ENCODE peak calls at places on chromosomes 2 and 18, in nine cellular contexts. One of them, this sample, is unnamed.

GRCh38 chr2:17476820-17477219 is 41.4 kb downstream of the RAD51AP2 start:
- DNase-seq in mesendoderm: no peak
- DNase-seq in effector CD4-positive, alpha-beta T cell: no peak
- DNase-seq in fibroblast of the conjunctiva: no peak
- DNase-seq in GM23338: no peak
- DNase-seq in Ammon's horn: peak
- DNase-seq in NCI-H510A treated with DMSO at 0.1 percent for 48 hours: no peak
- DNase-seq in GDM1: no peak
- DNase-seq in left lobe of liver: no peak
- DNase-seq in this sample: no peak

GRCh38 chr2:183359867-183360266 is 235.6 kb downstream of the NUP35 start:
- DNase-seq in mesendoderm: no peak
- DNase-seq in effector CD4-positive, alpha-beta T cell: no peak
- DNase-seq in fibroblast of the conjunctiva: peak
- DNase-seq in GM23338: no peak
- DNase-seq in Ammon's horn: peak
- DNase-seq in NCI-H510A treated with DMSO at 0.1 percent for 48 hours: no peak
- DNase-seq in GDM1: no peak
- DNase-seq in left lobe of liver: no peak
- DNase-seq in this sample: no peak

GRCh38 chr2:64201086-64201627 is 56.9 kb upstream of the PELI1 start:
- DNase-seq in mesendoderm: no peak
- DNase-seq in effector CD4-positive, alpha-beta T cell: no peak
- DNase-seq in fibroblast of the conjunctiva: no peak
- DNase-seq in GM23338: no peak
- DNase-seq in Ammon's horn: no peak
- DNase-seq in NCI-H510A treated with DMSO at 0.1 percent for 48 hours: no peak
- DNase-seq in GDM1: no peak
- DNase-seq in left lobe of liver: no peak
- DNase-seq in this sample: no peak

GRCh38 chr2:231680992-231681852 is 27.1 kb upstream of the PTMA start:
- DNase-seq in mesendoderm: peak
- DNase-seq in effector CD4-positive, alpha-beta T cell: no peak
- DNase-seq in fibroblast of the conjunctiva: peak
- DNase-seq in GM23338: peak
- DNase-seq in Ammon's horn: peak
- DNase-seq in NCI-H510A treated with DMSO at 0.1 percent for 48 hours: peak
- DNase-seq in GDM1: no peak
- DNase-seq in left lobe of liver: peak
- DNase-seq in this sample: peak

GRCh38 chr2:155980941-155981561 is 351.5 kb downstream of the NR4A2 start:
- DNase-seq in mesendoderm: no peak
- DNase-seq in effector CD4-positive, alpha-beta T cell: no peak
- DNase-seq in fibroblast of the conjunctiva: no peak
- DNase-seq in GM23338: no peak
- DNase-seq in Ammon's horn: no peak
- DNase-seq in NCI-H510A treated with DMSO at 0.1 percent for 48 hours: no peak
- DNase-seq in GDM1: peak
- DNase-seq in left lobe of liver: no peak
- DNase-seq in this sample: no peak

GRCh38 chr18:12750076-12750707 is 47.4 kb downstream of the PSMG2 start:
- DNase-seq in mesendoderm: peak
- DNase-seq in effector CD4-positive, alpha-beta T cell: no peak
- DNase-seq in fibroblast of the conjunctiva: no peak
- DNase-seq in GM23338: no peak
- DNase-seq in Ammon's horn: no peak
- DNase-seq in NCI-H510A treated with DMSO at 0.1 percent for 48 hours: no peak
- DNase-seq in GDM1: no peak
- DNase-seq in left lobe of liver: no peak
- DNase-seq in this sample: no peak

GRCh38 chr18:14975431-14975830 is 227.5 kb downstream of the ANKRD30B start:
- DNase-seq in mesendoderm: no peak
- DNase-seq in effector CD4-positive, alpha-beta T cell: no peak
- DNase-seq in fibroblast of the conjunctiva: no peak
- DNase-seq in GM23338: no peak
- DNase-seq in Ammon's horn: no peak
- DNase-seq in NCI-H510A treated with DMSO at 0.1 percent for 48 hours: no peak
- DNase-seq in GDM1: no peak
- DNase-seq in left lobe of liver: no peak
- DNase-seq in this sample: no peak

GRCh38 chr2:63424329-63425078 is 163.8 kb downstream of the WDPCP start:
- DNase-seq in mesendoderm: peak
- DNase-seq in effector CD4-positive, alpha-beta T cell: no peak
- DNase-seq in fibroblast of the conjunctiva: peak
- DNase-seq in GM23338: peak
- DNase-seq in Ammon's horn: no peak
- DNase-seq in NCI-H510A treated with DMSO at 0.1 percent for 48 hours: no peak
- DNase-seq in GDM1: no peak
- DNase-seq in left lobe of liver: no peak
- DNase-seq in this sample: peak

GRCh38 chr2:226185613-226186211 is 613.9 kb downstream of the IRS1 start:
- DNase-seq in mesendoderm: peak
- DNase-seq in effector CD4-positive, alpha-beta T cell: no peak
- DNase-seq in fibroblast of the conjunctiva: peak
- DNase-seq in GM23338: no peak
- DNase-seq in Ammon's horn: no peak
- DNase-seq in NCI-H510A treated with DMSO at 0.1 percent for 48 hours: no peak
- DNase-seq in GDM1: no peak
- DNase-seq in left lobe of liver: no peak
- DNase-seq in this sample: peak

GRCh38 chr2:169495310-169495928 is 14.1 kb upstream of the KLHL41 start:
- DNase-seq in mesendoderm: no peak
- DNase-seq in effector CD4-positive, alpha-beta T cell: no peak
- DNase-seq in fibroblast of the conjunctiva: no peak
- DNase-seq in GM23338: no peak
- DNase-seq in Ammon's horn: no peak
- DNase-seq in NCI-H510A treated with DMSO at 0.1 percent for 48 hours: no peak
- DNase-seq in GDM1: no peak
- DNase-seq in left lobe of liver: no peak
- DNase-seq in this sample: no peak

GRCh38 chr2:5673861-5674240 is 18.3 kb upstream of the SOX11 start:
- DNase-seq in mesendoderm: peak
- DNase-seq in effector CD4-positive, alpha-beta T cell: no peak
- DNase-seq in fibroblast of the conjunctiva: no peak
- DNase-seq in GM23338: peak
- DNase-seq in Ammon's horn: no peak
- DNase-seq in NCI-H510A treated with DMSO at 0.1 percent for 48 hours: no peak
- DNase-seq in GDM1: no peak
- DNase-seq in left lobe of liver: no peak
- DNase-seq in this sample: peak

GRCh38 chr2:9752441-9753275 is 90.6 kb upstream of the TAF1B start:
- DNase-seq in mesendoderm: no peak
- DNase-seq in effector CD4-positive, alpha-beta T cell: peak
- DNase-seq in fibroblast of the conjunctiva: peak
- DNase-seq in GM23338: no peak
- DNase-seq in Ammon's horn: no peak
- DNase-seq in NCI-H510A treated with DMSO at 0.1 percent for 48 hours: no peak
- DNase-seq in GDM1: no peak
- DNase-seq in left lobe of liver: no peak
- DNase-seq in this sample: no peak

GRCh38 chr2:108193251-108193650 is 46.5 kb upstream of the SULT1C3 start:
- DNase-seq in mesendoderm: no peak
- DNase-seq in effector CD4-positive, alpha-beta T cell: no peak
- DNase-seq in fibroblast of the conjunctiva: no peak
- DNase-seq in GM23338: no peak
- DNase-seq in Ammon's horn: no peak
- DNase-seq in NCI-H510A treated with DMSO at 0.1 percent for 48 hours: no peak
- DNase-seq in GDM1: no peak
- DNase-seq in left lobe of liver: no peak
- DNase-seq in this sample: no peak

GRCh38 chr18:36692331-36692730 is 136.5 kb downstream of the TPGS2 start:
- DNase-seq in mesendoderm: no peak
- DNase-seq in effector CD4-positive, alpha-beta T cell: no peak
- DNase-seq in fibroblast of the conjunctiva: peak
- DNase-seq in GM23338: no peak
- DNase-seq in Ammon's horn: no peak
- DNase-seq in NCI-H510A treated with DMSO at 0.1 percent for 48 hours: no peak
- DNase-seq in GDM1: no peak
- DNase-seq in left lobe of liver: no peak
- DNase-seq in this sample: no peak

GRCh38 chr18:54822872-54823845 is 5.1 kb upstream of the RAB27B start:
- DNase-seq in mesendoderm: no peak
- DNase-seq in effector CD4-positive, alpha-beta T cell: no peak
- DNase-seq in fibroblast of the conjunctiva: peak
- DNase-seq in GM23338: no peak
- DNase-seq in Ammon's horn: no peak
- DNase-seq in NCI-H510A treated with DMSO at 0.1 percent for 48 hours: no peak
- DNase-seq in GDM1: no peak
- DNase-seq in left lobe of liver: no peak
- DNase-seq in this sample: no peak

GRCh38 chr2:9238927-9239326 is 32.3 kb downstream of the ASAP2 start:
- DNase-seq in mesendoderm: no peak
- DNase-seq in effector CD4-positive, alpha-beta T cell: no peak
- DNase-seq in fibroblast of the conjunctiva: peak
- DNase-seq in GM23338: no peak
- DNase-seq in Ammon's horn: peak
- DNase-seq in NCI-H510A treated with DMSO at 0.1 percent for 48 hours: no peak
- DNase-seq in GDM1: no peak
- DNase-seq in left lobe of liver: no peak
- DNase-seq in this sample: peak

GRCh38 chr2:122692400-122693083 is 937.1 kb downstream of the TSN start:
- DNase-seq in mesendoderm: no peak
- DNase-seq in effector CD4-positive, alpha-beta T cell: no peak
- DNase-seq in fibroblast of the conjunctiva: no peak
- DNase-seq in GM23338: no peak
- DNase-seq in Ammon's horn: no peak
- DNase-seq in NCI-H510A treated with DMSO at 0.1 percent for 48 hours: no peak
- DNase-seq in GDM1: no peak
- DNase-seq in left lobe of liver: no peak
- DNase-seq in this sample: no peak

GRCh38 chr2:240662681-240663080 is 20.0 kb downstream of the AQP12B start:
- DNase-seq in mesendoderm: no peak
- DNase-seq in effector CD4-positive, alpha-beta T cell: no peak
- DNase-seq in fibroblast of the conjunctiva: no peak
- DNase-seq in GM23338: no peak
- DNase-seq in Ammon's horn: no peak
- DNase-seq in NCI-H510A treated with DMSO at 0.1 percent for 48 hours: no peak
- DNase-seq in GDM1: no peak
- DNase-seq in left lobe of liver: no peak
- DNase-seq in this sample: no peak

GRCh38 chr2:126828051-126828450 is 70.6 kb upstream of the TEX51 start:
- DNase-seq in mesendoderm: no peak
- DNase-seq in effector CD4-positive, alpha-beta T cell: no peak
- DNase-seq in fibroblast of the conjunctiva: no peak
- DNase-seq in GM23338: no peak
- DNase-seq in Ammon's horn: no peak
- DNase-seq in NCI-H510A treated with DMSO at 0.1 percent for 48 hours: no peak
- DNase-seq in GDM1: no peak
- DNase-seq in left lobe of liver: no peak
- DNase-seq in this sample: no peak

GRCh38 chr2:176556383-176556782 is 287.1 kb downstream of the MTX2 start:
- DNase-seq in mesendoderm: no peak
- DNase-seq in effector CD4-positive, alpha-beta T cell: no peak
- DNase-seq in fibroblast of the conjunctiva: no peak
- DNase-seq in GM23338: no peak
- DNase-seq in Ammon's horn: no peak
- DNase-seq in NCI-H510A treated with DMSO at 0.1 percent for 48 hours: no peak
- DNase-seq in GDM1: no peak
- DNase-seq in left lobe of liver: no peak
- DNase-seq in this sample: no peak

GRCh38 chr2:218230882-218231281 is 13.9 kb downstream of the ARPC2 start:
- DNase-seq in mesendoderm: peak
- DNase-seq in effector CD4-positive, alpha-beta T cell: no peak
- DNase-seq in fibroblast of the conjunctiva: no peak
- DNase-seq in GM23338: peak
- DNase-seq in Ammon's horn: no peak
- DNase-seq in NCI-H510A treated with DMSO at 0.1 percent for 48 hours: no peak
- DNase-seq in GDM1: no peak
- DNase-seq in left lobe of liver: no peak
- DNase-seq in this sample: peak

GRCh38 chr2:178513876-178514275 is 33.6 kb downstream of the PLEKHA3 start:
- DNase-seq in mesendoderm: no peak
- DNase-seq in effector CD4-positive, alpha-beta T cell: no peak
- DNase-seq in fibroblast of the conjunctiva: no peak
- DNase-seq in GM23338: no peak
- DNase-seq in Ammon's horn: no peak
- DNase-seq in NCI-H510A treated with DMSO at 0.1 percent for 48 hours: no peak
- DNase-seq in GDM1: no peak
- DNase-seq in left lobe of liver: no peak
- DNase-seq in this sample: no peak

GRCh38 chr2:36677386-36677785 is 19.1 kb upstream of the VIT start:
- DNase-seq in mesendoderm: no peak
- DNase-seq in effector CD4-positive, alpha-beta T cell: no peak
- DNase-seq in fibroblast of the conjunctiva: no peak
- DNase-seq in GM23338: no peak
- DNase-seq in Ammon's horn: no peak
- DNase-seq in NCI-H510A treated with DMSO at 0.1 percent for 48 hours: no peak
- DNase-seq in GDM1: no peak
- DNase-seq in left lobe of liver: no peak
- DNase-seq in this sample: no peak

GRCh38 chr2:9675369-9676351 is 44.9 kb upstream of the YWHAQ start:
- DNase-seq in mesendoderm: peak
- DNase-seq in effector CD4-positive, alpha-beta T cell: no peak
- DNase-seq in fibroblast of the conjunctiva: peak
- DNase-seq in GM23338: peak
- DNase-seq in Ammon's horn: peak
- DNase-seq in NCI-H510A treated with DMSO at 0.1 percent for 48 hours: no peak
- DNase-seq in GDM1: no peak
- DNase-seq in left lobe of liver: no peak
- DNase-seq in this sample: peak

GRCh38 chr18:61531182-61531581 is 198.0 kb downstream of the CDH20 start:
- DNase-seq in mesendoderm: no peak
- DNase-seq in effector CD4-positive, alpha-beta T cell: no peak
- DNase-seq in fibroblast of the conjunctiva: no peak
- DNase-seq in GM23338: no peak
- DNase-seq in Ammon's horn: peak
- DNase-seq in NCI-H510A treated with DMSO at 0.1 percent for 48 hours: no peak
- DNase-seq in GDM1: no peak
- DNase-seq in left lobe of liver: no peak
- DNase-seq in this sample: peak

GRCh38 chr2:215933141-215933540 is 80.2 kb downstream of the MREG start:
- DNase-seq in mesendoderm: no peak
- DNase-seq in effector CD4-positive, alpha-beta T cell: no peak
- DNase-seq in fibroblast of the conjunctiva: no peak
- DNase-seq in GM23338: no peak
- DNase-seq in Ammon's horn: no peak
- DNase-seq in NCI-H510A treated with DMSO at 0.1 percent for 48 hours: no peak
- DNase-seq in GDM1: no peak
- DNase-seq in left lobe of liver: no peak
- DNase-seq in this sample: no peak